ENCODE peak calls at places on chromosome 1, in ten cellular contexts. C is pancreas; Q is mammary epithelial cell; D is neural progenitor cell; G is SK-N-SH; L is adipocyte; E is sigmoid colon; X is ovary; J is thoracic aorta; T is CD8-positive, alpha-beta memory T cell. S is an unnamed sample. For H3K4me1, the result is how much of the 10 kb centered on the place peaks cover.

GRCh38 chr1:178486100-178487069 is 10.4 kb downstream of the CLEC20A start:
- DNase-seq in X (no peak), D (no peak), C (no peak), Q (no peak), L (no peak), E (no peak), J (no peak), G (no peak), T (no peak), S (no peak)

GRCh38 chr1:21156019-21156418 is 20.7 kb downstream of the EIF4G3 start:
- DNase-seq in T (no peak), D (no peak), L (no peak), X (no peak), Q (no peak), J (no peak), E (no peak), C (no peak), G (no peak), S (no peak)

GRCh38 chr1:158819461-158820443 is 11.4 kb upstream of the MNDA start:
- DNase-seq in T (no peak), Q (no peak), E (no peak), G (no peak), J (no peak), C (no peak), L (no peak), D (no peak), X (no peak), S (no peak)

GRCh38 chr1:232726048-232726779 is 79.0 kb upstream of the MAP10 start:
- DNase-seq in D (no peak), E (no peak), Q (peak), J (no peak), G (no peak), L (peak), X (no peak), T (no peak), C (no peak), S (peak)

GRCh38 chr1:27590917-27591508 is 12.9 kb downstream of the AHDC1 start:
- DNase-seq in T (no peak), Q (no peak), G (no peak), C (no peak), E (no peak), X (no peak), D (no peak), J (no peak), L (no peak), S (no peak)

GRCh38 chr1:14842361-14842760 is 243.9 kb downstream of the KAZN start:
- DNase-seq in E (no peak), G (no peak), C (no peak), T (no peak), L (peak), X (no peak), J (no peak), D (no peak), Q (no peak), S (no peak)

GRCh38 chr1:215475719-215476525 is 91.2 kb upstream of the KCTD3 start:
- DNase-seq in G (no peak), Q (peak), L (peak), T (no peak), J (no peak), E (no peak), X (no peak), C (no peak), D (no peak), S (peak)

GRCh38 chr1:224459936-224460335 is 25.3 kb upstream of the WDR26 start:
- DNase-seq in E (no peak), C (no peak), D (no peak), Q (no peak), T (no peak), G (no peak), L (no peak), X (no peak), J (no peak), S (no peak)

GRCh38 chr1:14516974-14517812 is 81.3 kb upstream of the KAZN start:
- DNase-seq in E (peak), G (no peak), D (no peak), J (no peak), Q (peak), T (no peak), X (no peak), L (peak), C (no peak), S (no peak)

GRCh38 chr1:8422439-8423133 is 104.7 kb downstream of the SLC45A1 start:
- DNase-seq in T (peak), C (no peak), Q (peak), D (peak), X (peak), L (peak), J (no peak), E (no peak), G (peak), S (no peak)

GRCh38 chr1:54699936-54700525 is 15.6 kb upstream of the TTC4 start:
- DNase-seq in D (no peak), Q (no peak), T (no peak), G (no peak), L (no peak), C (no peak), X (no peak), E (no peak), J (no peak), S (no peak)

GRCh38 chr1:239814306-239814881 is 277.3 kb upstream of the FMN2 start:
- DNase-seq in J (no peak), L (peak), E (peak), X (no peak), G (peak), T (no peak), Q (peak), C (no peak), D (no peak), S (peak)

GRCh38 chr1:78627321-78627720 is 7.1 kb downstream of the IFI44L start:
- DNase-seq in D (no peak), C (no peak), G (no peak), J (no peak), E (no peak), T (no peak), L (peak), X (no peak), Q (peak), S (no peak)

GRCh38 chr1:109111386-109112055 is 2.4 kb upstream of the ELAPOR1 start:
- DNase-seq in T (no peak), D (no peak), E (no peak), J (no peak), Q (no peak), L (no peak), X (no peak), C (no peak), G (no peak), S (peak)

GRCh38 chr1:46174448-46175231 is at the start of gene TSPAN1:
- DNase-seq in C (no peak), X (no peak), Q (peak), G (no peak), D (no peak), J (no peak), E (peak), T (no peak), L (peak), S (peak)

GRCh38 chr1:23273450-23274133 is 56.3 kb upstream of the HTR1D start:
- DNase-seq in D (no peak), J (no peak), Q (peak), X (no peak), L (peak), E (no peak), G (no peak), T (no peak), C (no peak), S (peak)

GRCh38 chr1:167565922-167566321 is 12.4 kb upstream of the CREG1 start:
- DNase-seq in D (no peak), G (no peak), J (no peak), X (no peak), T (no peak), E (no peak), L (no peak), C (no peak), Q (no peak), S (no peak)

GRCh38 chr1:167563579-167564246 is 10.2 kb upstream of the CREG1 start:
- DNase-seq in C (no peak), X (no peak), T (no peak), Q (peak), L (no peak), G (no peak), E (peak), J (no peak), D (no peak), S (no peak)

GRCh38 chr1:167564592-167564991 is 11.0 kb upstream of the CREG1 start:
- DNase-seq in J (no peak), G (no peak), X (no peak), C (no peak), Q (peak), L (peak), E (no peak), D (no peak), T (no peak), S (peak)

GRCh38 chr1:167562697-167563096 is 9.1 kb upstream of the CREG1 start:
- DNase-seq in T (no peak), L (peak), C (no peak), G (no peak), D (no peak), E (no peak), J (no peak), Q (peak), X (no peak), S (no peak)

GRCh38 chr1:167566766-167567165 is 13.2 kb upstream of the CREG1 start:
- DNase-seq in L (no peak), X (no peak), Q (peak), D (no peak), G (no peak), T (no peak), C (no peak), E (no peak), J (no peak), S (no peak)
- H3K4me1 ChIP-seq in L (under half), X (under half), Q (half or more), D (under half), G (under half), T (under half), C (under half), E (under half), J (under half), S (under half)

GRCh38 chr1:213122514-213122929 is 71.5 kb downstream of the RPS6KC1 start:
- DNase-seq in C (no peak), G (peak), L (peak), E (no peak), D (peak), T (peak), X (no peak), J (no peak), Q (peak), S (no peak)
- H3K4me1 ChIP-seq in C (under half), G (under half), L (under half), E (under half), D (under half), T (under half), X (under half), J (under half), Q (under half), S (under half)

DNA sequence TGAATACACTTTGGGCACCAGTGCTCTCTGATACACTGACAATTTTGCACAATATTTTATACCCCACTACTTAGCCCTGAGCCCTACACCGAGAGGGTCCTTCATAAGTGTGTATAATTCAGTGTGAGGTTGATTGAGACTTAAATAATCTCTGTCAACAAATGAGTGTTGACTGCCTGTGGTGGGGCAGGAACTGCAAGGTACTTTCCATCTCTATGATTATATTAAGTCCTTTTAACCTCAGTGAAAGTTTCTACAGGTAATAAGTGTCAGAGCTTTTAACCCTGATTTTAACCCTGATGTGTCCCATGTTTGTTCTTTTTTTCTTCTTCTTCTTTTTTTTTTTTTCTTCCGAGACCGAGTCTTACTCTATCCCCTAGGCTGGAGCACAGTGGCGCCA is 5.8 kb downstream of the CASQ1 start:
- DNase-seq in T (no peak), J (no peak), D (no peak), L (no peak), C (no peak), G (no peak), Q (no peak), E (no peak), X (no peak), S (no peak)
- H3K4me1 ChIP-seq in T (under half), J (under half), D (under half), L (under half), C (under half), G (under half), Q (under half), E (under half), X (under half), S (under half)

GRCh38 chr1:38728176-38728908 is 131.2 kb downstream of the RRAGC start:
- DNase-seq in C (no peak), D (peak), X (peak), G (no peak), Q (peak), T (no peak), E (peak), L (peak), J (peak), S (no peak)
- H3K4me1 ChIP-seq in C (under half), D (under half), X (under half), G (under half), Q (under half), T (under half), E (under half), L (under half), J (under half), S (under half)

GRCh38 chr1:234638832-234639799 is 29.1 kb upstream of the IRF2BP2 start:
- DNase-seq in D (no peak), Q (peak), G (no peak), L (no peak), J (no peak), E (no peak), X (no peak), T (no peak), C (peak), S (peak)
- H3K4me1 ChIP-seq in D (under half), Q (under half), G (under half), L (under half), J (under half), E (under half), X (under half), T (under half), C (under half), S (under half)

DNA sequence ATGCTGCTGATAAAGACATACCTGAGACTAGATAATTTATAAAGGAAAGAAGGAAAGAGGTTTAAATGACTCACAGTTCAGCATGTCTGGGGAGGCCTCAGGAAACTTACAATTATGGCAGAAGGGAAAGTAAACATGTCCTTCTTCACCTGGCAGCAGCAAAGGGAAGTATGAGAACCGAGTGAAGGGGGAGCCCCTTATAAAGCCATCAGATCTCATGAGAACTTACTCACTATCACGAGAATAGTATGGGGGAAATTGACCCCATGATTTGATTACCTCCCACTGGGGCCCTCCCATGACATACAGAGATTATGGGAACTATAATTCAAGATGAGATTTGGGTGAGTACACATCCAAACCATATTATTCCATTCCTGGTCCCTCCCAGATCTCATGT is 154.4 kb downstream of the FASLG start:
- DNase-seq in L (no peak), T (no peak), X (no peak), G (no peak), D (no peak), J (no peak), Q (no peak), E (no peak), C (no peak), S (no peak)
- H3K4me1 ChIP-seq in L (under half), T (under half), X (under half), G (under half), D (under half), J (under half), Q (under half), E (under half), C (under half), S (under half)

GRCh38 chr1:110638062-110638461 is 31.9 kb upstream of the KCNA2 start:
- DNase-seq in D (no peak), L (no peak), E (no peak), C (no peak), X (no peak), Q (no peak), T (no peak), J (no peak), G (no peak), S (no peak)
- H3K4me1 ChIP-seq in D (under half), L (under half), E (under half), C (under half), X (under half), Q (under half), T (half or more), J (under half), G (under half), S (under half)

DNA sequence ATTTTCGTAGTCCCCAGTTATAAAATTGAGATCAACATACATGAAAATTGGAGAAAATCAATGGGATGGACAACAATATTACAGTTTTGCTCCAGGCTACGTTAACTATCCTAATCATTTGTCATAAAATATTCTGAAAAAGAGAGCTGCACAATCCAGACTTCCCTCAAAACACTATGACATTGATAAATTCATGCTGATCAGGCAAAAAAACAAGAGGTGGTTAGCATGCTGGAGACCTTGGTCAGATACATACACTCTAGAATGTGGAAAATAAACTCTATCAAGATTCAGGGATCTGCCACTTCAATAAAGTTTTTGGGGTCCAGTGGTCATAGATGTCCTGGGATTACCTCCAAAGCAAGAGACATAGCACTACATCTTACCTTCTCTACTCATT is 32.5 kb upstream of the ARHGAP29 start:
- DNase-seq in E (no peak), X (no peak), J (no peak), T (no peak), D (no peak), L (no peak), C (no peak), Q (no peak), G (no peak), S (no peak)
- H3K4me1 ChIP-seq in E (under half), X (under half), J (under half), T (under half), D (under half), L (half or more), C (under half), Q (under half), G (under half), S (under half)

GRCh38 chr1:50077273-50077672 is 31.4 kb upstream of the ELAVL4 start:
- DNase-seq in G (no peak), C (no peak), T (no peak), J (no peak), D (no peak), E (no peak), X (no peak), L (no peak), Q (no peak), S (no peak)
- H3K4me1 ChIP-seq in G (under half), C (under half), T (under half), J (under half), D (under half), E (under half), X (under half), L (under half), Q (under half), S (under half)

GRCh38 chr1:245217853-245218608 is 63.2 kb downstream of the KIF26B start:
- DNase-seq in E (no peak), L (no peak), Q (no peak), T (no peak), C (no peak), G (no peak), D (no peak), J (no peak), X (no peak), S (no peak)

GRCh38 chr1:245213066-245213465 is 58.3 kb downstream of the KIF26B start:
- DNase-seq in T (no peak), X (no peak), L (no peak), D (no peak), G (no peak), J (no peak), Q (no peak), E (no peak), C (no peak), S (no peak)

GRCh38 chr1:245212221-245212710 is 57.5 kb downstream of the KIF26B start:
- DNase-seq in X (no peak), L (no peak), C (no peak), E (no peak), G (no peak), T (no peak), D (no peak), J (no peak), Q (no peak), S (no peak)

GRCh38 chr1:245216356-245217110 is 61.7 kb downstream of the KIF26B start:
- DNase-seq in C (no peak), T (no peak), J (no peak), L (peak), E (no peak), G (no peak), X (no peak), D (peak), Q (no peak), S (no peak)

DNA sequence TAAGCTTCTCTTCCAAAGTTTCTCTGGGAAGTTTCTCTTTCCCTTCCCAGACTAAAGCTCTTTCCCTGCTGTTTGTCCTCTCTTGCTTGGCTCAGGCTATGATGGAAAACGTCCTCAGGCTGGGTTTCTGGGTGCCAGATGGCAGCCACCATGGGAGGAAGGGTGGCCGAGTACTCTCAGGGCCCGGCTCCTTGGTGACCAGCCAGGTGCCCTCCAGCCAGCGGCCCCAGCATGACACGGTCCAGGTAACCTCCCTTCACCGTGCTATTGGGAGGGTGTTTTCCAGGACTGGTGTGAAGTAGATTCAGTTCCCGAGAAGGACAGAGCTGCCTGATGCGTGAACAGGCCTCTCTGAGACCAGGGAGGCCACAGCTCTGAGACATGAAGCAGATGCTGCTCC is 60.3 kb downstream of the KIF26B start:
- DNase-seq in J (no peak), L (no peak), C (no peak), G (peak), D (no peak), E (no peak), X (no peak), T (no peak), Q (no peak), S (no peak)
- H3K4me1 ChIP-seq in J (under half), L (under half), C (under half), G (under half), D (under half), E (under half), X (under half), T (under half), Q (under half), S (under half)

S was measured in PC-9.